ENCODE peak calls at places on chromosomes 12 and 14, in nine cellular contexts. H is HT1080; N is stimulated activated CD8-positive, alpha-beta memory T cell treated with anti-CD3 and anti-CD28 coated beads, Interleukin-4, amount 100 ng/mL, for 1 hour; M is left colon; K is hepatocyte; Q is activated T-cell treated with anti-CD3 and anti-CD28 coated beads, Interleukin-2, amount 50 U/mL, for 72 hours; G is choroid plexus epithelial cell; T is GM04504; O is uterus. P is an unnamed sample.

GRCh38 chr12:116406529-116406928 is 129.0 kb upstream of the MED13L start:
- DNase-seq in M (peak; percentile 42), H (peak; percentile 34), G (peak; percentile 81), Q (no peak), O (peak; percentile 90), T (peak; percentile 97), K (peak; percentile 84), N (no peak), P (no peak)

GRCh38 chr14:31611778-31612433 is 50.7 kb downstream of the NUBPL start:
- DNase-seq in O (no peak), H (no peak), N (no peak), K (no peak), M (no peak), Q (no peak), G (no peak), T (no peak), P (no peak)

GRCh38 chr12:66107451-66107915 is 23.1 kb downstream of the LLPH start:
- DNase-seq in O (peak; percentile 21), T (peak; percentile 84), N (no peak), M (peak; percentile 23), G (peak; percentile 95), Q (peak; percentile 58), H (peak; percentile 90), K (peak; percentile 93), P (peak; percentile 97)

GRCh38 chr14:55581011-55581806 is 1.2 kb downstream of the KTN1 start:
- DNase-seq in T (no peak), G (peak; percentile 39), H (peak; percentile 45), M (peak; percentile 66), K (peak; percentile 64), N (no peak), Q (peak; percentile 60), O (peak; percentile 31), P (peak; percentile 71)

GRCh38 chr12:110247340-110248095 is 33.5 kb upstream of the ATP2A2 start:
- DNase-seq in T (no peak), M (peak; percentile 75), K (peak; percentile 81), N (no peak), Q (no peak), G (peak; percentile 45), H (no peak), O (no peak), P (peak; percentile 90)

GRCh38 chr12:84912191-84913142 is at the start of gene SLC6A15:
- DNase-seq in O (peak; percentile 52), Q (peak; percentile 42), G (peak; percentile 96), T (no peak), M (peak; percentile 41), H (peak; percentile 92), N (no peak), K (peak; percentile 85), P (peak; percentile 88)

GRCh38 chr12:116759783-116760581 is 21.9 kb downstream of the RNFT2 start:
- DNase-seq in K (no peak), H (no peak), N (no peak), M (peak; percentile 28), G (peak; percentile 47), Q (peak; percentile 10), O (no peak), T (no peak), P (peak; percentile 6)

GRCh38 chr12:79344855-79345840 is 345.6 kb downstream of the PAWR start:
- DNase-seq in K (peak; percentile 58), N (no peak), M (peak; percentile 19), O (no peak), H (peak; percentile 44), T (no peak), Q (peak; percentile 9), G (peak; percentile 76), P (peak; percentile 63)

GRCh38 chr12:113152835-113153814 is 3.6 kb downstream of the CFAP73 start:
- DNase-seq in Q (peak; percentile 72), K (peak; percentile 83), H (peak; percentile 78), T (peak; percentile 36), G (peak; percentile 73), O (peak; percentile 43), N (no peak), M (peak; percentile 78), P (no peak)

GRCh38 chr12:116247377-116247776 is 30.1 kb downstream of the MED13L start:
- DNase-seq in T (no peak), Q (no peak), O (no peak), M (no peak), K (no peak), N (no peak), G (peak; percentile 53), H (no peak), P (no peak)

GRCh38 chr12:100823988-100824387 is 29.4 kb downstream of the ANO4 start:
- DNase-seq in M (no peak), K (no peak), G (peak; percentile 21), O (no peak), Q (no peak), T (no peak), N (no peak), H (peak; percentile 11), P (no peak)

GRCh38 chr12:44749566-44749965 is 126.5 kb downstream of the NELL2 start:
- DNase-seq in O (no peak), T (no peak), G (no peak), K (no peak), M (no peak), N (no peak), Q (no peak), H (no peak), P (no peak)

GRCh38 chr14:96167224-96168148 is 37.2 kb upstream of the BDKRB2 start:
- DNase-seq in Q (no peak), K (peak; percentile 75), T (peak; percentile 77), O (no peak), H (peak; percentile 21), N (no peak), M (no peak), G (peak; percentile 87), P (no peak)

GRCh38 chr12:11568155-11568761 is 81.2 kb upstream of the ETV6 start:
- DNase-seq in Q (no peak), N (no peak), M (no peak), T (no peak), O (no peak), H (no peak), G (no peak), K (no peak), P (no peak)

GRCh38 chr12:58602179-58602578 is 318.1 kb downstream of the LRIG3 start:
- DNase-seq in G (no peak), M (no peak), T (no peak), O (no peak), Q (no peak), H (no peak), K (no peak), N (no peak), P (no peak)

GRCh38 chr14:77184396-77185092 is 2.9 kb downstream of the TMEM63C start:
- DNase-seq in N (no peak), K (peak; percentile 65), M (peak; percentile 63), Q (no peak), O (no peak), G (no peak), H (no peak), T (no peak), P (no peak)

GRCh38 chr12:70120970-70121369 is 122.3 kb upstream of the CNOT2 start:
- DNase-seq in K (no peak), N (no peak), H (no peak), T (no peak), Q (no peak), M (no peak), G (no peak), O (no peak), P (no peak)

GRCh38 chr14:61319706-61320105 is 1.7 kb upstream of the PRKCH start:
- DNase-seq in T (no peak), K (no peak), M (no peak), Q (no peak), H (no peak), O (no peak), G (no peak), N (no peak), P (no peak)

GRCh38 chr12:79927772-79928474 is 7.0 kb downstream of the PPP1R12A start:
- DNase-seq in T (peak; percentile 25), Q (peak; percentile 58), N (no peak), K (no peak), H (no peak), M (no peak), O (no peak), G (peak; percentile 42), P (no peak)

GRCh38 chr12:113448874-113449273 is 22.8 kb downstream of the LHX5 start:
- DNase-seq in M (no peak), Q (no peak), T (no peak), K (no peak), O (no peak), N (no peak), G (no peak), H (no peak), P (no peak)

GRCh38 chr14:40099316-40099715 is 667.1 kb upstream of the FBXO33 start:
- DNase-seq in M (no peak), Q (no peak), O (no peak), T (no peak), G (no peak), N (no peak), H (no peak), K (no peak), P (no peak)

GRCh38 chr12:111773801-111774551 is 7.2 kb downstream of the ALDH2 start:
- DNase-seq in H (no peak), T (peak; percentile 76), N (no peak), Q (no peak), G (peak; percentile 70), K (peak; percentile 76), O (peak; percentile 87), M (peak; percentile 81), P (peak; percentile 78)

GRCh38 chr12:107736914-107737313 is 24.0 kb downstream of the PRDM4 start:
- DNase-seq in K (no peak), Q (no peak), T (no peak), H (no peak), N (no peak), M (no peak), G (no peak), O (no peak), P (no peak)

GRCh38 chr12:3218150-3218845 is 141.1 kb downstream of the TSPAN9 start:
- DNase-seq in G (peak; percentile 70), M (no peak), O (peak; percentile 90), K (peak; percentile 70), N (no peak), Q (no peak), T (peak; percentile 38), H (peak; percentile 90), P (peak; percentile 89)

GRCh38 chr14:36129181-36129580 is 47.3 kb downstream of the PTCSC3 start:
- DNase-seq in H (peak; percentile 33), Q (no peak), O (no peak), G (no peak), N (no peak), T (no peak), K (no peak), M (no peak), P (peak; percentile 6)

GRCh38 chr14:87691482-87691881 is 301.5 kb downstream of the GALC start:
- DNase-seq in M (no peak), N (no peak), Q (no peak), O (no peak), H (no peak), T (no peak), G (no peak), K (peak; percentile 39), P (no peak)

GRCh38 chr12:153080-153746 is 60.7 kb downstream of the SLC6A12 start:
- DNase-seq in M (peak; percentile 81), H (peak; percentile 61), N (peak; percentile 9), T (no peak), Q (peak; percentile 67), O (no peak), K (peak; percentile 89), G (peak; percentile 67), P (peak; percentile 35)

GRCh38 chr14:90500665-90501370 is 104.0 kb downstream of the CALM1 start:
- DNase-seq in T (no peak), N (no peak), G (no peak), H (peak; percentile 44), K (no peak), O (no peak), M (no peak), Q (no peak), P (no peak)

GRCh38 chr12:7555752-7556151 is 52.2 kb upstream of the CD163 start:
- DNase-seq in M (no peak), K (peak; percentile 10), N (no peak), Q (no peak), G (peak; percentile 89), O (no peak), H (peak; percentile 83), T (peak; percentile 36), P (no peak)

GRCh38 chr14:50766338-50766886 is 64.5 kb downstream of the NIN start:
- DNase-seq in M (no peak), G (peak; percentile 79), T (no peak), H (no peak), O (no peak), N (no peak), K (no peak), Q (no peak), P (no peak)

GRCh38 chr12:63915105-63915830 is 70.8 kb downstream of the SRGAP1 start:
- DNase-seq in H (peak; percentile 72), O (no peak), M (no peak), N (no peak), G (peak; percentile 80), K (no peak), Q (no peak), T (no peak), P (no peak)

P was measured in SJCRH30.